ENCODE peak calls at places on chromosomes 4 and X, in seven cellular contexts. Y is choroid plexus epithelial cell, W is Calu3, I is fibroblast of lung, R is lower lobe of right lung, Z is AG09319, J is K562. O is an unnamed sample.

GRCh38 chr4:13298655-13299054 is 185.5 kb downstream of the RAB28 start:
- DNase-seq in W (no peak), I (peak), Z (no peak), J (no peak), Y (peak), R (no peak), O (no peak)

GRCh38 chr4:7226464-7226863 is 34.1 kb downstream of the SORCS2 start:
- DNase-seq in I (no peak), Z (no peak), Y (no peak), R (no peak), W (no peak), J (no peak), O (no peak)

GRCh38 chr4:2322801-2323200 is 60.9 kb upstream of the MXD4 start:
- DNase-seq in I (peak), R (no peak), J (no peak), Z (peak), Y (no peak), W (no peak), O (no peak)

GRCh38 chrX:39915081-39915480 is 182.7 kb downstream of the BCOR start:
- DNase-seq in Y (no peak), J (no peak), Z (no peak), I (no peak), W (no peak), R (no peak), O (peak)

GRCh38 chrX:98490670-98491069 is 1607.0 kb downstream of the RPA4 start:
- DNase-seq in Y (no peak), Z (no peak), R (no peak), W (no peak), I (no peak), J (no peak), O (no peak)

GRCh38 chr4:175871774-175872405 is 59.8 kb upstream of the GPM6A start:
- DNase-seq in R (no peak), I (no peak), J (no peak), Z (no peak), W (no peak), Y (no peak), O (no peak)

GRCh38 chr4:61277785-61278184 is 77.7 kb downstream of the ADGRL3 start:
- DNase-seq in I (no peak), Z (no peak), Y (peak), J (no peak), W (no peak), R (no peak), O (no peak)

GRCh38 chr4:107258359-107258758 is 222.2 kb upstream of the DKK2 start:
- DNase-seq in R (no peak), I (peak), W (no peak), Z (no peak), Y (peak), J (no peak), O (no peak)

GRCh38 chr4:169724251-169724650 is 33.5 kb downstream of the HPF1 start:
- DNase-seq in Z (no peak), R (no peak), Y (peak), W (no peak), I (peak), J (no peak), O (no peak)

GRCh38 chrX:22135994-22136684 is 104.0 kb downstream of the PHEX start:
- DNase-seq in Y (peak), W (peak), R (no peak), J (peak), Z (no peak), I (peak), O (no peak)

GRCh38 chr4:159105761-159106243 is 2.9 kb downstream of the RAPGEF2 start:
- DNase-seq in R (no peak), Z (no peak), J (peak), I (peak), Y (peak), W (peak), O (no peak)

GRCh38 chr4:54016504-54016903 is 47.9 kb downstream of the CHIC2 start:
- DNase-seq in Y (no peak), J (no peak), R (no peak), W (no peak), Z (no peak), I (no peak), O (no peak)

GRCh38 chr4:2793920-2794706 is 1.2 kb downstream of the SH3BP2 start:
- DNase-seq in Z (no peak), R (peak), Y (peak), J (peak), I (peak), W (peak), O (peak)

GRCh38 chr4:1994935-1995334 is 13.8 kb downstream of the NELFA start:
- DNase-seq in Z (no peak), J (no peak), I (no peak), Y (peak), R (no peak), W (no peak), O (no peak)

GRCh38 chr4:16667464-16667863 is 231.0 kb downstream of the LDB2 start:
- DNase-seq in R (no peak), I (peak), Z (peak), W (no peak), Y (peak), J (no peak), O (no peak)

GRCh38 chr4:38768968-38769394 is 13.8 kb downstream of the TLR10 start:
- DNase-seq in J (no peak), R (no peak), I (no peak), W (no peak), Y (peak), Z (no peak), O (no peak)

GRCh38 chr4:95204873-95205272 is 343.9 kb downstream of the UNC5C start:
- DNase-seq in J (no peak), I (no peak), W (peak), R (no peak), Z (no peak), Y (no peak), O (no peak)

GRCh38 chrX:132270021-132270420 is 50.8 kb upstream of the RAP2C start:
- DNase-seq in R (no peak), I (no peak), Z (no peak), Y (no peak), J (no peak), W (no peak), O (no peak)

GRCh38 chrX:34849371-34849770 is 93.2 kb upstream of the FAM47B start:
- DNase-seq in I (peak), R (no peak), W (no peak), Z (peak), Y (peak), J (no peak), O (no peak)

GRCh38 chrX:103488332-103488731 is 31.0 kb downstream of the RAB40A start:
- DNase-seq in J (no peak), Y (no peak), I (peak), W (no peak), R (no peak), Z (no peak), O (no peak)

GRCh38 chr4:163462556-163462955 is 11.0 kb downstream of the TKTL2 start:
- DNase-seq in Z (no peak), R (no peak), Y (peak), I (no peak), W (no peak), J (no peak), O (no peak)

GRCh38 chr4:10285028-10285427 is 168.4 kb upstream of the WDR1 start:
- DNase-seq in Z (no peak), I (no peak), R (no peak), W (no peak), Y (no peak), J (peak), O (no peak)

GRCh38 chrX:46574337-46574940 is 874 bp downstream of the CHST7 start:
- DNase-seq in R (peak), I (no peak), Z (no peak), J (no peak), Y (peak), W (peak), O (peak)

GRCh38 chr4:5034206-5034605 is 14.9 kb upstream of the CYTL1 start:
- DNase-seq in Y (no peak), Z (no peak), R (no peak), W (no peak), I (no peak), J (no peak), O (no peak)

GRCh38 chrX:132676561-132677186 is 187.8 kb upstream of the MBNL3 start:
- DNase-seq in I (no peak), J (no peak), R (no peak), W (peak), Z (no peak), Y (peak), O (no peak)

GRCh38 chr4:77399831-77400230 is 205.8 kb upstream of the CXCL13 start:
- DNase-seq in Y (no peak), W (no peak), J (no peak), Z (no peak), R (no peak), I (no peak), O (no peak)

DNA sequence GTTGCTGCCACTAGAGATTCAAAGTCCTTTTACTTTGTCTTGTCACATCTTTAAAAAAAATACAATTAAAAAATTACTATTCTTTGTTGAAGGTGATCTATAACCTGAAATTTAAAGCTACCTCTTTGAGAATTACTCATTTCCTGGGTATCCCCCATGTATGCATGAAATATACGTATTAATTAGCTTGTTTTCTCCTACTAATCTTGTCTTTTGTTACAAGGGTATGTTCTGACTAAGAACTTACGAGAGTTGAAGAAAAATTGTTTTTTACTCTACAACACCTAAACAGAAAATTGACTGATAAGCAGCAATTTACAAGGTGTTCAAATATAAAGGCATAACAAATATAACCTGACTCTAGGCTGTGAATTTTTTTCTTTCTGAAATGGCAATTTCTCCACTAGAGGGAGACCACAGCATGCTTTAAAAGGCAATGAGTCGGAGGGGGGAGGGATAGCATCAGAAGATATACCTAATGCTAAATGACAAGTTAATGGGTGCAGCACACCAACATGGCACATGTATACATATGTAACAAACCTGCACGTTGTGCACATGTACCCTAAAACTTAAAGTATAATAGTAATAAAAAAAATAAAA is 249.6 kb downstream of the OPHN1 start:
- DNase-seq in R (no peak), Y (peak), J (peak), Z (no peak), I (peak), W (peak), O (no peak)
- TF ChIP-seq CTCF in R (peak), Y (peak), J (peak), Z (peak), I (peak), W (peak), O (peak)

GRCh38 chr4:181998588-181998987 is 244.6 kb upstream of the TENM3 start:
- DNase-seq in J (no peak), R (no peak), W (no peak), Z (no peak), Y (peak), I (no peak), O (no peak)
- TF ChIP-seq CTCF in J (no peak), R (no peak), W (no peak), Z (no peak), Y (peak), I (no peak), O (peak)

DNA sequence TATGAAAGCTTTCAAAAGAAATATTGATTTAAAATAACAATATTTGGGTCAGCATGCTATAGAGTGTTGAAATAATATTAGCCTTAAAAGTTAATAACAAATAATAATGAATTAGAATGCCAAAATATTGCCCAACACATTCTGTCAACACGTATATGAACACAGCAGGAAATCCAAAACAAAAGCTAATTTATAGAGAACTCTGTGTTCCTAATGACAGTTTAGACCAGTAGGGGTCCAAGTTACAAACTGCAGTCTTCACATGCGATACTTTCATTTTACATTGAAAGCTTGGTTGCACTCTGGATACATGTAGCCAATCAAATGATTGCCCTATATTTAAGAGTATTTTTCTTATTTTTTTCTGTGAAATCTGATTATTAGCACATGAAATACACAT is 274.4 kb downstream of the DCTD start:
- DNase-seq in I (peak), R (no peak), J (no peak), Y (peak), W (no peak), Z (no peak), O (no peak)
- TF ChIP-seq CTCF in I (no peak), R (no peak), J (no peak), Y (peak), W (no peak), Z (peak), O (peak)

GRCh38 chrX:19334945-19335626 is 8.6 kb upstream of the PDHA1 start:
- DNase-seq in R (no peak), Y (peak), I (peak), Z (no peak), W (no peak), J (peak), O (no peak)
- TF ChIP-seq CTCF in R (peak), Y (peak), I (no peak), Z (no peak), W (no peak), J (peak), O (peak)

DNA sequence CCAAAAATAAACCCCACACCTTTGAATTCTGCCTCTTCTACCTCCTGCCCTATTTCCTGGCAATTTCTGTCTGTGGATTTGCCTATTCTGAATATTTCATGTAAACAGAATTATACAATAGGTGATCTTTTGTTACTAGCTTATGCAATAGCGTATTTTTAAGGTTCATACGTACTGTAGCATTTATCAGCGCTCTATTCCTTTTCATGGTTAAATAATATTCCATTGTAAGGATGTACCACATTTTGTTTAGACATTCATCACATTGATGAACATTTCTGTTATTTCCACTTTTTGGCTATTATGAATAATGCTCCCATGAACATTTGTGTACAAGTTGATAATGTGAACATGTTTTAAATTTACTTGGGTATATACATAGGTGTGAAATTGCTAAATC is 780.4 kb upstream of the MAGEB2 start:
- DNase-seq in I (no peak), Z (no peak), W (no peak), R (no peak), J (no peak), Y (no peak), O (no peak)
- TF ChIP-seq CTCF in I (no peak), Z (no peak), W (no peak), R (no peak), J (no peak), Y (no peak), O (no peak)

DNA sequence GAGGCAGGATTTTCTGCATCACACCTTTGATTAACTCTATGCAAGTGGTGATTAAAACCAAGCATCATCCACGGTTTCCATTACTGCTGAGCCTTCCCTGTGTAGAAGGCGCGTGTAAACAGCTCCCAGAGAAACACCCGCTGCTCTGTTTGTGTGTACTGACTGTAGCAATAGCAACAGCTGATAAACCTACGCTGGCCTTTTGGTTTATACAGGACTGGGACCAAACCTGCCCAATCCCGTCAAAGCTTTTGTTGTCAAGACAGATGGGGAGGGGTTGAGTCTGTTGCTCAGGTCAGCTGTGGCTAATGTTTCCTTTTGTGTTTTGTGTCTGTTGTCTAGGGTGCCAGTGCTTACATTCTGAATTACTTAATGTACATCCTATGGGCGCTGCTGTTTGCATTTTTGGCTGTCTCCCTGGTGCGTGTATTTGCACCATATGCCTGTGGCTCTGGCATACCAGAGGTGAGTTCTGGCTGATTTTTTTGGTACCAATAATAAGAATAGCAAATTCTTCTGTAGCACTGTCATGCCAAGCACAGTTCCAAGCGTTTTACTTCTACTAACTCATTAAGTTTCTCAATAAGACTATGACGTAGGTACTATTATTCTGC is 40.9 kb downstream of the CLCN4 start:
- DNase-seq in I (no peak), R (no peak), Y (peak), Z (no peak), W (no peak), J (no peak), O (no peak)
- TF ChIP-seq CTCF in I (no peak), R (no peak), Y (no peak), Z (no peak), W (no peak), J (no peak), O (no peak)

GRCh38 chrX:101260435-101260834 is 30.7 kb downstream of the TAF7L start:
- DNase-seq in J (peak), I (peak), W (no peak), Y (peak), Z (no peak), R (no peak), O (no peak)
- TF ChIP-seq CTCF in J (peak), I (peak), W (no peak), Y (peak), Z (no peak), R (no peak), O (peak)

GRCh38 chr4:109046549-109047171 is 255.8 kb downstream of the COL25A1 start:
- DNase-seq in Y (peak), R (no peak), W (no peak), I (peak), J (peak), Z (no peak), O (no peak)
- TF ChIP-seq CTCF in Y (no peak), R (no peak), W (no peak), I (no peak), J (no peak), Z (no peak), O (no peak)

O was measured in chondrocyte.